ENCODE peak calls at places on chromosomes 13 and 19, in four cellular contexts. One of them, this sample, is unnamed.

GRCh38 chr19:58038688-58039204 is 4.9 kb downstream of the ZSCAN1 start:
- DNase-seq in left ventricle myocardium inferior: no peak
- DNase-seq in progenitor cell of endocrine pancreas: no peak
- DNase-seq in GM20000: no peak
- DNase-seq in this sample: no peak

GRCh38 chr13:95301947-95302386 is 716 bp upstream of the ABCC4 start:
- DNase-seq in progenitor cell of endocrine pancreas: no peak
- DNase-seq in GM20000: no peak
- DNase-seq in left ventricle myocardium inferior: no peak
- DNase-seq in this sample: no peak

GRCh38 chr13:58999851-59000250 is 1163.9 kb downstream of the DIAPH3 start:
- DNase-seq in progenitor cell of endocrine pancreas: no peak
- DNase-seq in left ventricle myocardium inferior: no peak
- DNase-seq in GM20000: no peak
- DNase-seq in this sample: no peak

GRCh38 chr19:43078311-43078710 is 4.2 kb downstream of the PSG2 start:
- DNase-seq in GM20000: no peak
- DNase-seq in left ventricle myocardium inferior: no peak
- DNase-seq in progenitor cell of endocrine pancreas: no peak
- DNase-seq in this sample: no peak

GRCh38 chr13:111508902-111509509 is 188.6 kb downstream of the TEX29 start:
- DNase-seq in progenitor cell of endocrine pancreas: no peak
- DNase-seq in left ventricle myocardium inferior: no peak
- DNase-seq in GM20000: no peak
- DNase-seq in this sample: no peak

GRCh38 chr19:58118979-58119733 is 21.1 kb upstream of the ZSCAN18 start:
- DNase-seq in progenitor cell of endocrine pancreas: no peak
- DNase-seq in GM20000: no peak
- DNase-seq in left ventricle myocardium inferior: no peak
- DNase-seq in this sample: no peak

GRCh38 chr19:8610041-8610927 is at the start of gene ADAMTS10:
- DNase-seq in left ventricle myocardium inferior: peak
- DNase-seq in progenitor cell of endocrine pancreas: no peak
- DNase-seq in GM20000: peak
- DNase-seq in this sample: peak

GRCh38 chr13:35260316-35260715 is 216.2 kb downstream of the MAB21L1 start:
- DNase-seq in left ventricle myocardium inferior: no peak
- DNase-seq in GM20000: no peak
- DNase-seq in progenitor cell of endocrine pancreas: no peak
- DNase-seq in this sample: no peak

GRCh38 chr19:1472227-1473055 is 6.6 kb downstream of the C19orf25 start:
- DNase-seq in progenitor cell of endocrine pancreas: no peak
- DNase-seq in left ventricle myocardium inferior: no peak
- DNase-seq in GM20000: no peak
- DNase-seq in this sample: no peak

GRCh38 chr13:111937763-111938375 is 129.1 kb upstream of the SOX1 start:
- DNase-seq in GM20000: no peak
- DNase-seq in progenitor cell of endocrine pancreas: no peak
- DNase-seq in left ventricle myocardium inferior: no peak
- DNase-seq in this sample: no peak

GRCh38 chr19:39544201-39544903 is 4.4 kb upstream of the EID2 start:
- DNase-seq in progenitor cell of endocrine pancreas: no peak
- DNase-seq in left ventricle myocardium inferior: no peak
- DNase-seq in GM20000: no peak
- DNase-seq in this sample: no peak

GRCh38 chr19:34276614-34277013 is 22.3 kb downstream of the GARRE1 start:
- DNase-seq in GM20000: no peak
- DNase-seq in progenitor cell of endocrine pancreas: no peak
- DNase-seq in left ventricle myocardium inferior: no peak
- DNase-seq in this sample: no peak

GRCh38 chr13:111270765-111271164 is 49.7 kb upstream of the TEX29 start:
- DNase-seq in progenitor cell of endocrine pancreas: no peak
- DNase-seq in GM20000: no peak
- DNase-seq in left ventricle myocardium inferior: no peak
- DNase-seq in this sample: no peak

GRCh38 chr13:111211789-111212516 is 96.8 kb downstream of the ARHGEF7 start:
- DNase-seq in GM20000: no peak
- DNase-seq in progenitor cell of endocrine pancreas: no peak
- DNase-seq in left ventricle myocardium inferior: no peak
- DNase-seq in this sample: no peak

GRCh38 chr19:38045554-38046253 is 138.7 kb downstream of the SIPA1L3 start:
- DNase-seq in left ventricle myocardium inferior: no peak
- DNase-seq in GM20000: no peak
- DNase-seq in progenitor cell of endocrine pancreas: no peak
- DNase-seq in this sample: no peak

GRCh38 chr13:112842343-112842856 is 126.6 kb upstream of the MCF2L start:
- DNase-seq in GM20000: peak
- DNase-seq in left ventricle myocardium inferior: peak
- DNase-seq in progenitor cell of endocrine pancreas: no peak
- DNase-seq in this sample: no peak

GRCh38 chr19:33552928-33553279 is 31.3 kb upstream of the PEPD start:
- DNase-seq in left ventricle myocardium inferior: no peak
- DNase-seq in GM20000: no peak
- DNase-seq in progenitor cell of endocrine pancreas: no peak
- DNase-seq in this sample: no peak

GRCh38 chr19:56116606-56117005 is 4.5 kb downstream of the ZNF787 start:
- DNase-seq in progenitor cell of endocrine pancreas: no peak
- DNase-seq in left ventricle myocardium inferior: no peak
- DNase-seq in GM20000: no peak
- DNase-seq in this sample: no peak

GRCh38 chr13:111387945-111388600 is 67.6 kb downstream of the TEX29 start:
- DNase-seq in left ventricle myocardium inferior: no peak
- DNase-seq in GM20000: no peak
- DNase-seq in progenitor cell of endocrine pancreas: no peak
- DNase-seq in this sample: no peak

GRCh38 chr19:58044391-58044790 is 10.6 kb downstream of the ZSCAN1 start:
- DNase-seq in progenitor cell of endocrine pancreas: no peak
- DNase-seq in GM20000: no peak
- DNase-seq in left ventricle myocardium inferior: no peak
- DNase-seq in this sample: no peak

GRCh38 chr13:24777171-24777570 is 13.2 kb downstream of the RNF17 start:
- DNase-seq in progenitor cell of endocrine pancreas: no peak
- DNase-seq in left ventricle myocardium inferior: no peak
- DNase-seq in GM20000: no peak
- DNase-seq in this sample: no peak

GRCh38 chr13:80669112-80669511 is 328.2 kb upstream of the SPRY2 start:
- DNase-seq in GM20000: no peak
- DNase-seq in progenitor cell of endocrine pancreas: no peak
- DNase-seq in left ventricle myocardium inferior: no peak
- DNase-seq in this sample: no peak

GRCh38 chr19:10227215-10227971 is 3.7 kb downstream of the S1PR2 start:
- DNase-seq in GM20000: no peak
- DNase-seq in left ventricle myocardium inferior: peak
- DNase-seq in progenitor cell of endocrine pancreas: no peak
- DNase-seq in this sample: no peak
- TF ChIP-seq CTCF in GM20000: no peak
- TF ChIP-seq CTCF in left ventricle myocardium inferior: no peak
- TF ChIP-seq CTCF in progenitor cell of endocrine pancreas: no peak
- TF ChIP-seq CTCF in this sample: no peak

GRCh38 chr19:18291019-18291524 is 9.7 kb upstream of the JUND start:
- DNase-seq in left ventricle myocardium inferior: peak
- DNase-seq in progenitor cell of endocrine pancreas: no peak
- DNase-seq in GM20000: peak
- DNase-seq in this sample: no peak
- TF ChIP-seq CTCF in left ventricle myocardium inferior: no peak
- TF ChIP-seq CTCF in progenitor cell of endocrine pancreas: no peak
- TF ChIP-seq CTCF in GM20000: no peak
- TF ChIP-seq CTCF in this sample: no peak

DNA sequence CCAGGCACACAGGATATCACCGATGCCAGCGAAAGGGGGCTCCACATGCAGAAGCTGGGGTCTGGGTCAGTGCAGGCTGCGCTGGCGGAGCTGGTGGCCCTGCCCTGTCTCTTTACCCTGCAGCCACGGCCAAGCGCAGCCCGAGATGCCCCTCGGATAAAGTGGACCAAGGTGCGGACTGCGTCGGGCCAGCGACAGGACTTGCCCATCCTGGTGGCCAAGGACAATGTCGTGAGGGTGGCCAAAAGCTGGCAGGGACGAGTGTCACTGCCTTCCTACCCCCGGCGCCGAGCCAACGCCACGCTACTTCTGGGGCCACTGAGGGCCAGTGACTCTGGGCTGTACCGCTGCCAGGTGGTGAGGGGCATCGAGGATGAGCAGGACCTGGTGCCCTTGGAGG is 7.2 kb downstream of the NCAN start:
- DNase-seq in GM20000: no peak
- DNase-seq in left ventricle myocardium inferior: no peak
- DNase-seq in progenitor cell of endocrine pancreas: no peak
- DNase-seq in this sample: no peak
- TF ChIP-seq CTCF in GM20000: no peak
- TF ChIP-seq CTCF in left ventricle myocardium inferior: no peak
- TF ChIP-seq CTCF in progenitor cell of endocrine pancreas: no peak
- TF ChIP-seq CTCF in this sample: no peak

DNA sequence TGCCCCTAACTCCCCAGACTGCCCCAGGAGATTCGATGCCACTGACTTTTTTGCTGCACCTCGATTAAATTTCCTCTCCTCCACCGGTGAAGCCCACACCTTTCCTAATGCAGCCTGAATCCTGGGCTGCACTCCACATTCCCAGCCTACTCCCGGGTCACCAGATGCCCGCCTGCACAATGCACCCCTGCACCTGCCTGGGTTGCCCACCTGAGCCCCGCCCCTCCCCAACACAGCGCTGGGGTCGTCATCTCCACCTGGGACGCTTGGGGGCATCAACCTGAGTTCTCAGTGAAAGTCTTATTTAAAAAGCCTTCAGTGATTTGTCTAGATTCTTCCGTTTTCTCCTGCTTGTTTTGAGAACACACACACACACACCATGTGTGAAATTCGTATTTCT is 24.5 kb upstream of the DPP9 start:
- DNase-seq in progenitor cell of endocrine pancreas: no peak
- DNase-seq in GM20000: no peak
- DNase-seq in left ventricle myocardium inferior: no peak
- DNase-seq in this sample: no peak
- TF ChIP-seq CTCF in progenitor cell of endocrine pancreas: no peak
- TF ChIP-seq CTCF in GM20000: no peak
- TF ChIP-seq CTCF in left ventricle myocardium inferior: no peak
- TF ChIP-seq CTCF in this sample: no peak

GRCh38 chr13:32023698-32024097 is 7.9 kb upstream of the FRY start:
- DNase-seq in progenitor cell of endocrine pancreas: no peak
- DNase-seq in GM20000: no peak
- DNase-seq in left ventricle myocardium inferior: no peak
- DNase-seq in this sample: no peak
- TF ChIP-seq CTCF in progenitor cell of endocrine pancreas: no peak
- TF ChIP-seq CTCF in GM20000: no peak
- TF ChIP-seq CTCF in left ventricle myocardium inferior: no peak
- TF ChIP-seq CTCF in this sample: no peak

GRCh38 chr19:6113616-6114188 is 3.4 kb upstream of the RFX2 start:
- DNase-seq in GM20000: no peak
- DNase-seq in left ventricle myocardium inferior: no peak
- DNase-seq in progenitor cell of endocrine pancreas: no peak
- DNase-seq in this sample: no peak

GRCh38 chr19:6110360-6110977 is at the start of gene RFX2:
- DNase-seq in progenitor cell of endocrine pancreas: peak
- DNase-seq in left ventricle myocardium inferior: peak
- DNase-seq in GM20000: peak
- DNase-seq in this sample: peak

GRCh38 chr19:6105444-6105843 is 4.9 kb downstream of the RFX2 start:
- DNase-seq in GM20000: no peak
- DNase-seq in progenitor cell of endocrine pancreas: no peak
- DNase-seq in left ventricle myocardium inferior: no peak
- DNase-seq in this sample: no peak

GRCh38 chr19:6109947-6110346 is 353 bp downstream of the RFX2 start:
- DNase-seq in GM20000: no peak
- DNase-seq in progenitor cell of endocrine pancreas: no peak
- DNase-seq in left ventricle myocardium inferior: peak
- DNase-seq in this sample: no peak

GRCh38 chr19:6108721-6109633 is 1.3 kb downstream of the RFX2 start:
- DNase-seq in progenitor cell of endocrine pancreas: no peak
- DNase-seq in left ventricle myocardium inferior: peak
- DNase-seq in GM20000: peak
- DNase-seq in this sample: peak
- TF ChIP-seq CTCF in progenitor cell of endocrine pancreas: no peak
- TF ChIP-seq CTCF in left ventricle myocardium inferior: no peak
- TF ChIP-seq CTCF in GM20000: no peak
- TF ChIP-seq CTCF in this sample: no peak

GRCh38 chr19:44643605-44644390 is at the start of gene PVR:
- DNase-seq in progenitor cell of endocrine pancreas: peak
- DNase-seq in left ventricle myocardium inferior: peak
- DNase-seq in GM20000: peak
- DNase-seq in this sample: no peak
- TF ChIP-seq CTCF in progenitor cell of endocrine pancreas: peak
- TF ChIP-seq CTCF in left ventricle myocardium inferior: peak
- TF ChIP-seq CTCF in GM20000: no peak
- TF ChIP-seq CTCF in this sample: no peak

GRCh38 chr13:45215392-45216077 is 14.7 kb upstream of the KCTD4 start:
- DNase-seq in progenitor cell of endocrine pancreas: no peak
- DNase-seq in GM20000: no peak
- DNase-seq in left ventricle myocardium inferior: no peak
- DNase-seq in this sample: no peak
- TF ChIP-seq CTCF in progenitor cell of endocrine pancreas: no peak
- TF ChIP-seq CTCF in GM20000: no peak
- TF ChIP-seq CTCF in left ventricle myocardium inferior: no peak
- TF ChIP-seq CTCF in this sample: no peak

This sample was measured in activated B cell treated with CpG ODN at 0.5 μM for 24 hours.